ENCODE peak calls at places on chromosome 18, in six cellular contexts. E is lower lobe of right lung, Z is endothelial cell, C is WTC11, R is Calu3, P is kidney. S is an unnamed sample.

GRCh38 chr18:64017870-64018269 is 48.0 kb downstream of the SERPINB8 start:
- DNase-seq in E (no peak), Z (no peak), C (no peak), R (no peak), P (no peak), S (no peak)

GRCh38 chr18:28459587-28459986 is 282.7 kb upstream of the CDH2 start:
- DNase-seq in E (no peak), Z (no peak), C (no peak), R (no peak), P (no peak), S (no peak)

GRCh38 chr18:76983613-76984051 is 149.0 kb downstream of the MBP start:
- DNase-seq in E (peak; percentile 23), Z (no peak), C (no peak), R (no peak), P (no peak), S (no peak)

GRCh38 chr18:22451796-22452195 is 34.1 kb upstream of the CTAGE1 start:
- DNase-seq in E (no peak), Z (no peak), C (peak; percentile 40), R (no peak), P (no peak), S (no peak)

GRCh38 chr18:79400091-79400590 is 4.4 kb downstream of the NFATC1 start:
- DNase-seq in E (peak; percentile 87), Z (no peak), C (peak; percentile 55), R (no peak), P (peak; percentile 88), S (no peak)

GRCh38 chr18:10928971-10929373 is 220.4 kb downstream of the PIEZO2 start:
- DNase-seq in E (no peak), Z (no peak), C (no peak), R (no peak), P (no peak), S (no peak)

GRCh38 chr18:62438402-62438801 is 84.4 kb upstream of the ZCCHC2 start:
- DNase-seq in E (no peak), Z (no peak), C (no peak), R (no peak), P (no peak), S (no peak)

GRCh38 chr18:7921938-7922587 is 354.9 kb downstream of the PTPRM start:
- DNase-seq in E (no peak), Z (no peak), C (no peak), R (peak; percentile 48), P (no peak), S (no peak)

GRCh38 chr18:25042641-25043051 is 309.3 kb downstream of the ZNF521 start:
- DNase-seq in E (no peak), Z (no peak), C (no peak), R (no peak), P (no peak), S (no peak)

GRCh38 chr18:61551586-61551985 is 218.4 kb downstream of the CDH20 start:
- DNase-seq in E (no peak), Z (peak; percentile 70), C (no peak), R (peak; percentile 66), P (no peak), S (peak; percentile 32)

GRCh38 chr18:9811978-9812377 is 73.8 kb upstream of the TXNDC2 start:
- DNase-seq in E (no peak), Z (no peak), C (no peak), R (no peak), P (no peak), S (no peak)

GRCh38 chr18:35964319-35964718 is 8.2 kb upstream of the RMP24 start:
- DNase-seq in E (no peak), Z (no peak), C (no peak), R (no peak), P (no peak), S (no peak)

GRCh38 chr18:26546170-26546874 is 2.0 kb downstream of the KCTD1 start:
- DNase-seq in E (no peak), Z (no peak), C (no peak), R (no peak), P (no peak), S (no peak)

GRCh38 chr18:24170389-24170788 is 31.5 kb downstream of the CABYR start:
- DNase-seq in E (no peak), Z (no peak), C (no peak), R (no peak), P (no peak), S (no peak)

GRCh38 chr18:27181726-27182125 is 3.4 kb downstream of the CHST9 start:
- DNase-seq in E (no peak), Z (no peak), C (no peak), R (peak; percentile 64), P (no peak), S (no peak)

GRCh38 chr18:8943900-8944870 is 158.3 kb upstream of the NDUFV2 start:
- DNase-seq in E (no peak), Z (no peak), C (no peak), R (no peak), P (no peak), S (no peak)

GRCh38 chr18:52287151-52287550 is 52.8 kb upstream of the DCC start:
- DNase-seq in E (no peak), Z (no peak), C (no peak), R (no peak), P (no peak), S (no peak)

GRCh38 chr18:38367473-38367872 is 801.9 kb upstream of the CELF4 start:
- DNase-seq in E (no peak), Z (no peak), C (no peak), R (no peak), P (no peak), S (no peak)

GRCh38 chr18:22391571-22392359 is 25.9 kb downstream of the CTAGE1 start:
- DNase-seq in E (no peak), Z (no peak), C (no peak), R (peak; percentile 77), P (peak; percentile 76), S (no peak)

GRCh38 chr18:79496978-79497637 is 101.4 kb downstream of the NFATC1 start:
- DNase-seq in E (peak; percentile 38), Z (no peak), C (no peak), R (no peak), P (peak; percentile 87), S (no peak)

GRCh38 chr18:79873449-79874110 is 75.8 kb downstream of the KCNG2 start:
- DNase-seq in E (no peak), Z (no peak), C (no peak), R (no peak), P (no peak), S (no peak)

GRCh38 chr18:76553715-76554603 is 58.9 kb upstream of the ZNF516 start:
- DNase-seq in E (no peak), Z (no peak), C (no peak), R (no peak), P (no peak), S (no peak)

GRCh38 chr18:9001209-9001608 is 101.3 kb upstream of the NDUFV2 start:
- DNase-seq in E (no peak), Z (no peak), C (no peak), R (no peak), P (no peak), S (no peak)

GRCh38 chr18:49857708-49858107 is 44.4 kb upstream of the ACAA2 start:
- DNase-seq in E (no peak), Z (no peak), C (no peak), R (no peak), P (no peak), S (no peak)
- TF ChIP-seq CTCF in E (no peak), Z (no peak), C (no peak), R (no peak), P (no peak), S (no peak)

GRCh38 chr18:5546660-5547059 is 2.9 kb upstream of the EPB41L3 start:
- DNase-seq in E (no peak), Z (peak; percentile 41), C (peak; percentile 36), R (no peak), P (no peak), S (no peak)
- TF ChIP-seq CTCF in E (peak; percentile 50), Z (no peak), C (no peak), R (no peak), P (peak; percentile 50), S (peak; percentile 47)

GRCh38 chr18:55338955-55339662 is 248.9 kb downstream of the TCF4 start:
- DNase-seq in E (no peak), Z (no peak), C (no peak), R (no peak), P (no peak), S (no peak)
- TF ChIP-seq CTCF in E (no peak), Z (no peak), C (no peak), R (no peak), P (no peak), S (no peak)

GRCh38 chr18:34848156-34848555 is 138.1 kb downstream of the DTNA start:
- DNase-seq in E (no peak), Z (no peak), C (no peak), R (no peak), P (no peak), S (no peak)

GRCh38 chr18:34848695-34849094 is 138.6 kb downstream of the DTNA start:
- DNase-seq in E (no peak), Z (no peak), C (no peak), R (no peak), P (no peak), S (no peak)

GRCh38 chr18:34847408-34847807 is 137.3 kb downstream of the DTNA start:
- DNase-seq in E (no peak), Z (no peak), C (no peak), R (no peak), P (no peak), S (no peak)
- TF ChIP-seq CTCF in E (no peak), Z (no peak), C (no peak), R (no peak), P (no peak), S (no peak)

GRCh38 chr18:58847383-58848071 is 17.1 kb upstream of the ZNF532 start:
- DNase-seq in E (no peak), Z (peak; percentile 28), C (peak; percentile 96), R (peak; percentile 61), P (no peak), S (no peak)

GRCh38 chr18:58845913-58846312 is 18.8 kb upstream of the ZNF532 start:
- DNase-seq in E (no peak), Z (no peak), C (no peak), R (no peak), P (no peak), S (no peak)

GRCh38 chr18:58844871-58845270 is 19.8 kb upstream of the ZNF532 start:
- DNase-seq in E (no peak), Z (no peak), C (no peak), R (no peak), P (no peak), S (no peak)

GRCh38 chr18:58848685-58849084 is 16.0 kb upstream of the ZNF532 start:
- DNase-seq in E (no peak), Z (no peak), C (no peak), R (no peak), P (no peak), S (no peak)

DNA sequence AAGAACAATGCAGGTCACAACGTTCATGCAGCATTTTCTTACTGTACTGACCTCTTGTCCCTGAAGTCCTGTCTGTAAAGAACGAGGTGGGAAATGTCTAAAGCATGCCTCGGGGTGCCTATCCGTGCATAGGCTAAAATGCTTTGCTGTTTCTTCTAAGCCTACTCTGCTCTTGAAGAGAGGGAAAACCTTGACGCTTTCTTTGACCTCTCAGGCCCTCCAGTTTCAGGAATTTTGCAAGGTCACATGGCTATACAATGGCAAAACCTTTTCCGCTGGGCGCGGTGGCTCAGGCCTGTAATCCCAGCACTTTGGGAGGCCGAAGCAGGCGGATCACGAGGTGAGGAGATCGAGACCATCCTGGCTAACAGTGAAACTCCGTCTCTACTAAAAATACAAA is 18.4 kb upstream of the ZNF532 start:
- DNase-seq in E (no peak), Z (no peak), C (no peak), R (no peak), P (no peak), S (no peak)
- TF ChIP-seq CTCF in E (no peak), Z (no peak), C (no peak), R (no peak), P (no peak), S (no peak)

GRCh38 chr18:72530622-72531021 is 13.5 kb downstream of the CBLN2 start:
- DNase-seq in E (no peak), Z (no peak), C (no peak), R (no peak), P (no peak), S (no peak)
- TF ChIP-seq CTCF in E (no peak), Z (no peak), C (no peak), R (no peak), P (no peak), S (peak; percentile 7)